ENCODE peak calls at places on chromosomes 12 and 14, in five cellular contexts. P is CD4-positive, alpha-beta memory T cell; I is naive thymus-derived CD4-positive, alpha-beta T cell; S is sigmoid colon; C is fibroblast of the aortic adventitia. G is an unnamed sample.

GRCh38 chr14:76564471-76565119 is 188.7 kb downstream of the ESRRB start:
- DNase-seq in P (no peak), I (no peak), S (no peak), C (no peak), G (peak)

GRCh38 chr14:73728106-73729014 is 14.2 kb upstream of the PNMA1 start:
- DNase-seq in P (peak), I (peak), S (peak), C (peak), G (peak)

GRCh38 chr12:76029982-76030377 is 1.6 kb downstream of the PHLDA1 start:
- DNase-seq in P (no peak), I (peak), S (no peak), C (peak), G (no peak)

GRCh38 chr12:31238764-31239387 is 87.1 kb downstream of the SINHCAF start:
- DNase-seq in P (peak), I (peak), S (no peak), C (peak), G (peak)

GRCh38 chr14:54715244-54715643 is 148.3 kb downstream of the SAMD4A start:
- DNase-seq in P (no peak), I (no peak), S (no peak), C (peak), G (no peak)

GRCh38 chr12:2984249-2984648 is 25.1 kb downstream of the TEAD4 start:
- DNase-seq in P (no peak), I (no peak), S (no peak), C (no peak), G (no peak)

GRCh38 chr12:57451233-57451778 is 3.8 kb upstream of the INHBE start:
- DNase-seq in P (no peak), I (no peak), S (no peak), C (no peak), G (no peak)

GRCh38 chr14:25394356-25394755 is 344.4 kb upstream of the STXBP6 start:
- DNase-seq in P (no peak), I (no peak), S (no peak), C (no peak), G (no peak)

GRCh38 chr14:56248442-56248841 is 130.2 kb downstream of the PELI2 start:
- DNase-seq in P (no peak), I (no peak), S (no peak), C (no peak), G (no peak)

GRCh38 chr14:50947446-50947845 is 3.2 kb upstream of the PYGL start:
- DNase-seq in P (no peak), I (no peak), S (no peak), C (peak), G (no peak)

DNA sequence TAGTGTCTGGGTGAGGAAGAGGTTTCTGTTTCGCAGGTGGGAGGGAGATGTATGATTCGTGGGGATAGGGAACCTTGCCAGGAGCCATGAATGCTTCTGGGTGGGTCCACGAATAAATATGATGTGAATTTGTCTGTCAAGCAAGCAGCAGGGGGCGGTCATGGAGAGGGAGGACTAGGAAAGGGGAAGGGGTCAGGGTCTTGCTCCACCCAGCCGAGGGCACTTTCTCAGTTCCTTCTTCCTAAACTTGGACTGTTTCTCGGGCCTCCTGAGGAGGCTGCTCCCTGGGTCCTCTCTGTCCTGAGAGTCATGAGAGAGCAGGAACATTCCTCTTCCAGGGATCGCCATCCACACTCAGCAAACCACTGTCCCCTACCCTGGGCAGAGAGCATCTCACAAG is 72.4 kb downstream of the LGMN start:
- DNase-seq in P (no peak), I (no peak), S (peak), C (no peak), G (no peak)
- H3K4me3 ChIP-seq in P (no peak), I (no peak), S (no peak), C (no peak), G (no peak)

DNA sequence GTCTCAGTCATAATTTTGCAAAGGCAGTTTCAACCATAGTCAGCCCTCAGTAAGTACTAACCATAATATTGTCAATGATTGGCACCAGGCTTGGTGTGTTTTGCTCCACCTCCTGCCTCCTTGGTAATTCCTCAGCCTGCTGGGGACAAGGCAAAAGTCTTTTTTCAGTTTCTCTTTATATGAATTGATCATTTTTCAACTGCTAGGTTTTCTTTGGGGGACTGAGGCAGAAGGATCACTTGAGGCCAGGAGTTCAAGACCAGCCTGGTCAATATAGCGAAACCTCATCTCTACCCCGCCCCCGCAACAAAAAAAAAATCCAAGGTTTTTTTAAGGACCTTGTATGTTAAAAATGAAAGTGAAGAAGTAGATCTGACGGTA is 126.7 kb upstream of the AMIGO2 start:
- DNase-seq in P (no peak), I (no peak), S (no peak), C (no peak), G (no peak)
- H3K4me3 ChIP-seq in P (peak), I (peak), S (no peak), C (no peak), G (no peak)

GRCh38 chr14:34012978-34013713 is 62.3 kb upstream of the EGLN3 start:
- DNase-seq in P (no peak), I (no peak), S (no peak), C (no peak), G (no peak)

GRCh38 chr14:34013714-34014055 is 62.8 kb upstream of the EGLN3 start:
- DNase-seq in P (no peak), I (no peak), S (no peak), C (no peak), G (peak)

GRCh38 chr14:34018125-34018524 is 67.3 kb upstream of the EGLN3 start:
- DNase-seq in P (peak), I (no peak), S (no peak), C (no peak), G (peak)

GRCh38 chr14:34012369-34012768 is 61.5 kb upstream of the EGLN3 start:
- DNase-seq in P (no peak), I (no peak), S (no peak), C (no peak), G (peak)

GRCh38 chr14:34014936-34015335 is 64.1 kb upstream of the EGLN3 start:
- DNase-seq in P (no peak), I (no peak), S (no peak), C (no peak), G (peak)
- H3K4me3 ChIP-seq in P (no peak), I (no peak), S (no peak), C (no peak), G (no peak)

DNA sequence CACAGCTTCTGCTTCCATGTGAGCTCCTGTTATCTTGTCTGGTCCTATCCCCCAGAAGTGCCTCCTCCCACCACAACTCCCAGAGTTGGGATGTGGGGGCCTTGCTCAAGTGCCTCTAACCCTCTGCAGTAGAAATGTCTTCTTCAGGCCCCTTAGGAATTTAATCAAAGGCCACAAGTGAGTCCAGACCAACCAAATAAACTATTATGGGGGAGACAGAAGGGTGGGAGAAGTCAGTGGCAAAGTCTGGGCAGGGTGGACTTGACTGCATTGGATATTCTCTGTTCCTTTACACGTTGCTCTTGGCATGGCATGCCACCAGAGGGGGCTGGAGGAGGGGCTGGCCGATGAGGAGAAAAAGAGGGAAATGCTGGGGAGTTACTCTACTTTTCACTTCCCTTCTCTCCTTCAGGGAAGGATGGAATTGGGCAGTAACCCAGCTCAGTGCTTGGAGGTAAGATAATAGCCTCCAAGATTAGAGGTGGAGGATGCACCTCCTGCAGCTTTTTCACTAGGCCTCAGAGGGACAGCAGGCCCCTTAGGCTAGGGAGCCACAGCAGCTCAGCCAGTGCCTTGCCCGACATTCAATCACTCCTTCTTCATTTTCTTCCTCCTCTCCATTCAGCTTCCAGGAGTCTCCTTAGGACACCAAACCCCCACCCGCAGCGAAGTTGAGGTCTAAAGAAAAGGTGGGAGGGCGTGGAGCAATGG is 1.2 kb upstream of the AP1G2 start:
- DNase-seq in P (no peak), I (no peak), S (peak), C (no peak), G (no peak)
- H3K4me3 ChIP-seq in P (no peak), I (no peak), S (no peak), C (no peak), G (no peak)

GRCh38 chr14:36264595-36264994 is 55.8 kb downstream of the MBIP start:
- DNase-seq in P (no peak), I (no peak), S (no peak), C (no peak), G (no peak)

GRCh38 chr14:36271222-36271621 is 49.2 kb downstream of the MBIP start:
- DNase-seq in P (no peak), I (no peak), S (no peak), C (no peak), G (no peak)

GRCh38 chr14:36271939-36272907 is 48.2 kb downstream of the MBIP start:
- DNase-seq in P (peak), I (no peak), S (no peak), C (peak), G (no peak)

GRCh38 chr14:36270191-36270590 is 50.2 kb downstream of the MBIP start:
- DNase-seq in P (no peak), I (no peak), S (no peak), C (no peak), G (no peak)

DNA sequence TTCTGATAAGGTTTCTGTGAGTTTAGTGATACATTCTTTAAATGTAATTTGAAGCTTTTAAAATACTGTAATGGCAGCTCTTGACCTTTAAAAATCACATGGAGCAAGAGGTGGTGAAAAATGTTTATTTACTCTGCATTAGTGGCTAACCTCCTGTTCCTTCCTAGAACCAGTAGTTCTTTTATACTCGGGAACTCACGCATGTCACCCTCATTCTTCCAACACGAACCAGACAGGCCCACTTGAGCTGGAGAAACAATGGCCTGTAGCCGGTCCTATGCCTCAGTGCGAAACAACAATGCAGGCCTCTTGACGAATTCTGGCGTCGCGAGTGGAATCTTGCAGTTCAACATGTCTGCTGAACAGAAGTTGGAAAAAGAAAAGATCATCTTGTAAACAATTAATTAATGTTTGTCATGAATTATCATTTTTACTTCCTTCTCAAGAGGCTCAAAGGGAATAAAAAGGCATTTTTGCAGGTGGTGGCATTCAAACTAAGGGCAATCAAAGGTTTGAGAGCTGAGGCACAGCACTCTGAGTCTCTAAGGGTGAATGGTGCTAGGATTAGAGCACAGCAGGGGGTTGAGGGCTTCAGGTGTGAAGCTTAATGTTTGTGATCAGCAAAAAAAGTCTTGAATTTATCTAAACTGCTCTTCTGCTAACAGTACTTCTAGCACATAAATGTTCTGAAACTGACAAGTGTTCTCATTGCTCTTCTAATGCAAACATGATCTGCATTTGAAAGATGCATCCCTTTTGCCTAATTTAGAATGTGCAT is 51.3 kb downstream of the MBIP start:
- DNase-seq in P (no peak), I (no peak), S (no peak), C (no peak), G (no peak)
- H3K4me3 ChIP-seq in P (no peak), I (no peak), S (no peak), C (no peak), G (no peak)

DNA sequence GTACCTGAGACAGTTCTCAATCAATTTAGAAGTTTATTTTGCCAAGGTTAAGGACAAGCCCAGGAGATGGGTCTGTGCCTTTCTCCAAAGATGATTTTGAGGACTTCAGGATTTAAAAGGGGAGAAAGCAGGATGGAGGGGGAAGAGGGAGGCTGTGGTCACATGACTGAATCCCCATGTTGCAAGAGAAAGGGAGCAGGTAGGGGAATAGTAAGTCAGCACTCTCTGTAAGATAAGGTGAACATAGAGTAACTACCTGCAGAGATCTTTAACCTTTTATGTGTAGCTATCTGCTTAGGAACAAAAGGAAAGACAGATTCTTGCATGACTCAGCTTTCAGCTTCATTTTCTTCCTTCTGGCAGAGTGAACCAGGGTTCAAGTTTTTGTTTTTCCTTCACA is 25.9 kb downstream of the DGLUCY start:
- DNase-seq in P (no peak), I (no peak), S (no peak), C (no peak), G (no peak)
- H3K4me3 ChIP-seq in P (no peak), I (no peak), S (no peak), C (no peak), G (no peak)

DNA sequence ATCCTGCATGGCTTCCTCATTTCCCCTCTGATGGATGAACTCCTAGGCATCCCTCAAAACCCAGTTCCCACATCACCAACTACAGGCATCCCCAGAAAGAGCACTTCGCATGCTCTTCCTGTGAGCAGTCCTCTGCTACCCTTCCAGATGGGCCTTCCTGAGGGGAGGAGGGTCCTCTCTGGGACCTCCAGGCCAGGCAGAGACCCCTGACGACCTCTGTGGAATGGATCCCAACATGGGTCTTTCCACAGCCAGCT is 1.9 kb downstream of the AKT1 start:
- DNase-seq in P (no peak), I (no peak), S (no peak), C (no peak), G (no peak)
- H3K4me3 ChIP-seq in P (peak), I (peak), S (peak), C (peak), G (peak)